ENCODE peak calls at places on chromosome 4, in six cellular contexts. One of them, this sample, is unnamed.

GRCh38 chr4:168725935-168726334 is 229.1 kb downstream of the PALLD start:
- DNase-seq in tibial artery: no peak
- DNase-seq in heart left ventricle: no peak
- DNase-seq in stomach: no peak
- DNase-seq in sigmoid colon: no peak
- DNase-seq in neural crest cell: no peak
- DNase-seq in this sample: no peak

GRCh38 chr4:40211224-40212185 is 14.7 kb downstream of the RHOH start:
- DNase-seq in heart left ventricle: no peak
- DNase-seq in sigmoid colon: no peak
- DNase-seq in neural crest cell: no peak
- DNase-seq in stomach: no peak
- DNase-seq in tibial artery: no peak
- DNase-seq in this sample: no peak

GRCh38 chr4:139299536-139299935 is 1.8 kb upstream of the NAA15 start:
- DNase-seq in tibial artery: no peak
- DNase-seq in neural crest cell: no peak
- DNase-seq in heart left ventricle: no peak
- DNase-seq in sigmoid colon: no peak
- DNase-seq in stomach: no peak
- DNase-seq in this sample: no peak

GRCh38 chr4:116702949-116703348 is 382.4 kb downstream of the TRAM1L1 start:
- DNase-seq in sigmoid colon: no peak
- DNase-seq in heart left ventricle: no peak
- DNase-seq in neural crest cell: no peak
- DNase-seq in stomach: no peak
- DNase-seq in tibial artery: no peak
- DNase-seq in this sample: no peak

GRCh38 chr4:26803462-26803861 is 57.2 kb upstream of the STIM2 start:
- DNase-seq in sigmoid colon: no peak
- DNase-seq in tibial artery: no peak
- DNase-seq in heart left ventricle: no peak
- DNase-seq in stomach: no peak
- DNase-seq in neural crest cell: no peak
- DNase-seq in this sample: no peak

GRCh38 chr4:110503588-110504435 is 27.9 kb downstream of the ENPEP start:
- DNase-seq in stomach: no peak
- DNase-seq in sigmoid colon: no peak
- DNase-seq in heart left ventricle: peak
- DNase-seq in neural crest cell: no peak
- DNase-seq in tibial artery: no peak
- DNase-seq in this sample: no peak

GRCh38 chr4:113474017-113474416 is 287.5 kb downstream of the CAMK2D start:
- DNase-seq in neural crest cell: no peak
- DNase-seq in heart left ventricle: no peak
- DNase-seq in sigmoid colon: no peak
- DNase-seq in stomach: no peak
- DNase-seq in tibial artery: no peak
- DNase-seq in this sample: no peak

GRCh38 chr4:66929748-66930147 is 615.6 kb downstream of the CENPC start:
- DNase-seq in heart left ventricle: no peak
- DNase-seq in sigmoid colon: no peak
- DNase-seq in stomach: no peak
- DNase-seq in neural crest cell: no peak
- DNase-seq in tibial artery: no peak
- DNase-seq in this sample: no peak

GRCh38 chr4:153261431-153261830 is 57.2 kb downstream of the TRIM2 start:
- DNase-seq in tibial artery: no peak
- DNase-seq in stomach: no peak
- DNase-seq in neural crest cell: no peak
- DNase-seq in heart left ventricle: no peak
- DNase-seq in sigmoid colon: no peak
- DNase-seq in this sample: no peak

GRCh38 chr4:115042496-115042895 is 70.9 kb downstream of the NDST4 start:
- DNase-seq in neural crest cell: no peak
- DNase-seq in heart left ventricle: no peak
- DNase-seq in stomach: no peak
- DNase-seq in tibial artery: no peak
- DNase-seq in sigmoid colon: no peak
- DNase-seq in this sample: no peak

GRCh38 chr4:107215222-107215621 is 179.1 kb upstream of the DKK2 start:
- DNase-seq in stomach: no peak
- DNase-seq in heart left ventricle: no peak
- DNase-seq in neural crest cell: no peak
- DNase-seq in sigmoid colon: no peak
- DNase-seq in tibial artery: no peak
- DNase-seq in this sample: no peak

DNA sequence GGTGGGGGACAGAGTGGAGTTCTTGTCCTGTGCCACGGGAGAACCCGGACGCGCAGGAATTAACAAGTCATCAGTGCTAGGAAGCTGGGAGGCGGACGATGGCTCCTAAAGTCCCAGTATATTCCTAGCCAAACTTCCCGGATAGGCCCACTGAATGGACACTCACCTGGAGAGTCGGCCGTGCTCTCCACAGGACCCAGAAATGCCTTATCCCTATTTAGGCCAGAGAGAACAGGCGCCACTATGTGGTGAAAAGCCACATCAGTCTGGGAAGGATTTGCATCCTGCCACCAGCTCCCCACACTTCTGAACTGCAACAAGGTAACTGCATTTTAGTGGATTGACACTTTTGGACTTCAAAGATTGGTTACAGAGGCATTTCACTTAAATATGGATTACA is 1.1 kb downstream of the CFAP299 start:
- DNase-seq in neural crest cell: no peak
- DNase-seq in tibial artery: no peak
- DNase-seq in heart left ventricle: no peak
- DNase-seq in sigmoid colon: peak
- DNase-seq in stomach: no peak
- DNase-seq in this sample: peak
- TF ChIP-seq CTCF in neural crest cell: peak
- TF ChIP-seq CTCF in tibial artery: no peak
- TF ChIP-seq CTCF in heart left ventricle: no peak
- TF ChIP-seq CTCF in sigmoid colon: no peak
- TF ChIP-seq CTCF in stomach: no peak
- TF ChIP-seq CTCF in this sample: no peak

DNA sequence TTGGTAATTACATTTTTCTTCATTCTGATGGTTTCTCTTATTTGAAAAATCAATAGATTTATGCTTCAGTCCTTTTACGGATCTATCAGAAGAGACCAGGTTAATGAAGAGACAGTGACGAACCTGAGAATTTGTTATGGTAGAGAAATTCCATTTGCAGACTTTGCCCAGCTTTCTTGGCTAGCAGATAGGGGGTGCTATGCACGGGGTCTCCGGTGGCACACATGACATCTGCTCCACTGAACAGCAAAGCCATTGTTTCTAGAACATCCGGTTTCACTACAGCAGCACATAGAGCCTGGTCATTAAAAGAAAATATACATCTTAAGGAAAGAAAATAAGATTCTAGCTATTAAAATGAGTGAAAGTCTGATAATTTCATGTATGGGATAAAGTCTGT is 85.1 kb downstream of the ARAP2 start:
- DNase-seq in sigmoid colon: no peak
- DNase-seq in neural crest cell: no peak
- DNase-seq in heart left ventricle: no peak
- DNase-seq in tibial artery: no peak
- DNase-seq in stomach: no peak
- DNase-seq in this sample: no peak
- TF ChIP-seq CTCF in sigmoid colon: no peak
- TF ChIP-seq CTCF in neural crest cell: no peak
- TF ChIP-seq CTCF in heart left ventricle: no peak
- TF ChIP-seq CTCF in tibial artery: no peak
- TF ChIP-seq CTCF in stomach: no peak
- TF ChIP-seq CTCF in this sample: no peak

GRCh38 chr4:3372933-3373465 is 68.8 kb upstream of the HGFAC start:
- DNase-seq in sigmoid colon: peak
- DNase-seq in heart left ventricle: peak
- DNase-seq in tibial artery: peak
- DNase-seq in neural crest cell: no peak
- DNase-seq in stomach: peak
- DNase-seq in this sample: no peak
- TF ChIP-seq CTCF in sigmoid colon: no peak
- TF ChIP-seq CTCF in heart left ventricle: no peak
- TF ChIP-seq CTCF in tibial artery: no peak
- TF ChIP-seq CTCF in neural crest cell: no peak
- TF ChIP-seq CTCF in stomach: no peak
- TF ChIP-seq CTCF in this sample: no peak

DNA sequence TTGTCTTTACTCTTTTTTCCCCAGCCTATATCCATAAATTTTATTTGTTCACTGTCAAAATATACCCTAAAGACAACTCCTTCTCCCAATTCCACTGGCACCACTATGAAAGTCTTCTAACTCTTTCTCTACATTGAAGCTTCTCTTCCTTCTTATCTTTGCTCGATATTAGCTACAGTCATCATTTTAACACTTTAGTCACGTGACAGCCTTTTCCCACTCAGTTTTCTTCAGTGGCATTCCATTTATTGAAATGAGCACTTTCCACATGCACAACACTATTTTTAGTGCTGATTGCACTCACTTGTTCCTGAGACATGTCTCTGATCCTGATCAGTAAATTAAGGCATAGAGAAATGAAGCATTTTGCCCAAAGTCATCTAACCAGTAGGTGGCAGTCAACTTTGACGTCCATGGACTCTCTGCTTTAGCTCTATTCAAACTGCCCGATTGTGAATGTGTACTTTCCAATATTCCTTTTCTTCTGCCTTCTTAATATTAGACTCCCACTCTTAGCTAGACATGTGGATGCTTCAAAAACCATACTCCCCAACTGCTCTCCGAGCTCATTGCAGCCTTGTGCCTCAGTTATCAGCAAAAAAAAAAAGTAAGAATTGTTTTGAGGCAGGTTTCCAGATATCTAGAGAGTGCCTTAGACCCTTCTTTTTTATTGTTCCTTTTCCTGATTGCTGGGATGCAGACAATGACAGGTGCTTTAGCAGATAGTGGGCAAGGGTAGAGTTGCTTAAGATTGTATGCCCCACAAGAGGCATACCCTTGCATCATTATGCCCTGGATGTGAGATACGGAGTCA is 394.4 kb upstream of the ADGRL3 start:
- DNase-seq in stomach: no peak
- DNase-seq in sigmoid colon: no peak
- DNase-seq in neural crest cell: peak
- DNase-seq in tibial artery: no peak
- DNase-seq in heart left ventricle: no peak
- DNase-seq in this sample: no peak
- TF ChIP-seq CTCF in stomach: peak
- TF ChIP-seq CTCF in sigmoid colon: no peak
- TF ChIP-seq CTCF in neural crest cell: peak
- TF ChIP-seq CTCF in tibial artery: peak
- TF ChIP-seq CTCF in heart left ventricle: no peak
- TF ChIP-seq CTCF in this sample: no peak

This sample was measured in mesothelial cell of epicardium.